ENCODE peak calls at places on chromosomes 2 and 18, in seven cellular contexts. T, D, H, V, K, I and N are unnamed samples. For H3K4me1, the result is how much of the 10 kb centered on the place peaks cover.

GRCh38 chr2:230691005-230691647 is 21.5 kb upstream of the CAB39 start:
- DNase-seq in T (no peak), D (no peak), H (no peak), V (no peak), K (no peak), I (no peak), N (no peak)

GRCh38 chr2:36965751-36966369 is 476 bp downstream of the STRN start:
- DNase-seq in T (peak), D (peak), H (peak), V (no peak), K (peak), I (no peak), N (peak)

GRCh38 chr2:70785137-70785911 is 5.1 kb downstream of the FIGLA start:
- DNase-seq in T (no peak), D (peak), H (no peak), V (no peak), K (no peak), I (no peak), N (no peak)

GRCh38 chr2:174752403-174753037 is 11.8 kb downstream of the CHRNA1 start:
- DNase-seq in T (peak), D (no peak), H (no peak), V (no peak), K (no peak), I (no peak), N (no peak)

GRCh38 chr2:237508361-237508760 is 21.3 kb downstream of the MLPH start:
- DNase-seq in T (no peak), D (no peak), H (no peak), V (no peak), K (no peak), I (no peak), N (no peak)

GRCh38 chr2:46392561-46393351 is 86.6 kb upstream of the TMEM247 start:
- DNase-seq in T (no peak), D (no peak), H (no peak), V (no peak), K (no peak), I (no peak), N (no peak)

GRCh38 chr2:235643680-235644117 is 149.9 kb downstream of the AGAP1 start:
- DNase-seq in T (no peak), D (no peak), H (no peak), V (no peak), K (no peak), I (no peak), N (no peak)

GRCh38 chr2:67256892-67257291 is 140.2 kb upstream of the ETAA1 start:
- DNase-seq in T (no peak), D (no peak), H (no peak), V (no peak), K (no peak), I (no peak), N (no peak)

GRCh38 chr2:70984576-70985282 is 6.3 kb downstream of the ANKRD53 start:
- DNase-seq in T (peak), D (peak), H (peak), V (peak), K (no peak), I (peak), N (peak)

GRCh38 chr18:70826571-70826970 is 537.7 kb downstream of the SOCS6 start:
- DNase-seq in T (no peak), D (no peak), H (no peak), V (no peak), K (no peak), I (no peak), N (no peak)

GRCh38 chr2:36967236-36967876 is 1.0 kb upstream of the STRN start:
- DNase-seq in T (peak), D (no peak), H (no peak), V (no peak), K (no peak), I (no peak), N (peak)

GRCh38 chr18:46623541-46623940 is 33.5 kb downstream of the LOXHD1 start:
- DNase-seq in T (no peak), D (no peak), H (no peak), V (no peak), K (no peak), I (no peak), N (no peak)

GRCh38 chr2:152694161-152694661 is 23.1 kb downstream of the PRPF40A start:
- DNase-seq in T (no peak), D (peak), H (peak), V (no peak), K (no peak), I (no peak), N (no peak)

GRCh38 chr2:185012643-185013042 is 414.3 kb downstream of the ZNF804A start:
- DNase-seq in T (no peak), D (no peak), H (no peak), V (no peak), K (no peak), I (no peak), N (no peak)

GRCh38 chr18:58211510-58211909 is 167.5 kb downstream of the NEDD4L start:
- DNase-seq in T (no peak), D (no peak), H (no peak), V (no peak), K (no peak), I (no peak), N (no peak)

GRCh38 chr18:78725426-78725825 is 254.2 kb upstream of the SALL3 start:
- DNase-seq in T (no peak), D (no peak), H (no peak), V (no peak), K (no peak), I (no peak), N (no peak)

GRCh38 chr2:69203166-69203985 is 183.7 kb downstream of the GFPT1 start:
- DNase-seq in T (no peak), D (no peak), H (no peak), V (no peak), K (no peak), I (no peak), N (no peak)

GRCh38 chr2:11785611-11785940 is 39.1 kb downstream of the LPIN1 start:
- DNase-seq in T (no peak), D (no peak), H (no peak), V (no peak), K (no peak), I (no peak), N (no peak)

GRCh38 chr2:11784747-11785610 is 38.5 kb downstream of the LPIN1 start:
- DNase-seq in T (peak), D (peak), H (peak), V (peak), K (no peak), I (no peak), N (peak)

GRCh38 chr2:11786592-11786991 is 40.2 kb downstream of the LPIN1 start:
- DNase-seq in T (no peak), D (no peak), H (no peak), V (no peak), K (no peak), I (no peak), N (no peak)

GRCh38 chr2:11786191-11786590 is 39.8 kb downstream of the LPIN1 start:
- DNase-seq in T (no peak), D (no peak), H (no peak), V (no peak), K (no peak), I (no peak), N (no peak)

DNA sequence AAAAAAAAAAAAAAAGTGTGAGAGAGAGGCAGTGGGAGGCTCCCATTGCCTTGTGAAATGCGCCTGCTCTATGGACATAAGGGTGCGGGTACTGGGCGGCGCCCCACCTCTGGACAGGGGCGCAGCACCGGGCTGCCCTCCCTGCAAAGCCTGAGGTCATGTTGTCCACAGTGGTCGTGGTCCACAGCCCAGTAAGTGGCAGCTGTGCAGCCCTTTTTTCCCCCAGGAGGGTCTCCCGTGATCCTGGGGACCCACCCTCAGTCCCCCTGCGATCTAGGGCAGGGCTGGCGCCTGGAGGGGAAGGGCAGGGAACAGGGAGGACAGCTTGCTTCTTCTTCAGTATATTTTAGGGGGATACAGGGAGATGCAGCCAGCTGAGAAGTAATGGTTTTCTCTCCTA is 37.9 kb downstream of the LPIN1 start:
- DNase-seq in T (no peak), D (no peak), H (no peak), V (no peak), K (no peak), I (no peak), N (no peak)
- H3K4me3 ChIP-seq in T (no peak), D (no peak), H (no peak), V (no peak), K (no peak), I (no peak), N (no peak)

GRCh38 chr2:217901826-217902225 is 101.0 kb downstream of the TNS1 start:
- DNase-seq in T (no peak), D (peak), H (no peak), V (no peak), K (no peak), I (peak), N (peak)
- H3K27ac ChIP-seq in T (peak), D (peak), H (no peak), V (peak), K (peak), I (peak), N (peak)

GRCh38 chr2:168525741-168526140 is 69.7 kb downstream of the CERS6 start:
- DNase-seq in T (no peak), D (no peak), H (no peak), V (no peak), K (no peak), I (no peak), N (no peak)
- H3K4me1 ChIP-seq in T (under half), D (half or more), H (under half), V (under half), K (under half), I (under half), N (under half)

GRCh38 chr18:12880532-12880892 is 3.5 kb downstream of the PTPN2 start:
- DNase-seq in T (no peak), D (no peak), H (no peak), V (no peak), K (no peak), I (no peak), N (no peak)
- H3K4me3 ChIP-seq in T (no peak), D (no peak), H (no peak), V (no peak), K (no peak), I (no peak), N (no peak)

DNA sequence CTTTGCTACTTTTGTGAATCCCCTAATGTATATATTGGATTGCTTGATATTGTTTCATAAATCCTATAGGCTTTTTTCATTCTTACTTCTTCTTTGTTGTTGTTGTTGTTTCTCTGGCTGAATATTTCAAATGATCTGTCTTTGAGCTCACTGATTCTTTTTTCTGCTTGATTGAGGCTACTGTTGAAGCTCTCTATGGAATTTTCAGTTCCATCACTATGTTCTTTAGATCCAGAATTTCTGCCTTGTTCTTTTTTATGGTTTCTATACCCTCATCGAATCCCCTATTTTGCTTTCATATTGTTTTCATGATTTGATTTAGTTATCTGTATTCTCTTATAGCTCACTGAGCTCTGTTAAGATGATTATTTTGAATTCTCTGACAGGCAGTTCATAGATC is 24.6 kb upstream of the RASGRP3 start:
- DNase-seq in T (no peak), D (no peak), H (no peak), V (no peak), K (no peak), I (no peak), N (no peak)
- H3K27ac ChIP-seq in T (no peak), D (no peak), H (no peak), V (no peak), K (no peak), I (no peak), N (no peak)

DNA sequence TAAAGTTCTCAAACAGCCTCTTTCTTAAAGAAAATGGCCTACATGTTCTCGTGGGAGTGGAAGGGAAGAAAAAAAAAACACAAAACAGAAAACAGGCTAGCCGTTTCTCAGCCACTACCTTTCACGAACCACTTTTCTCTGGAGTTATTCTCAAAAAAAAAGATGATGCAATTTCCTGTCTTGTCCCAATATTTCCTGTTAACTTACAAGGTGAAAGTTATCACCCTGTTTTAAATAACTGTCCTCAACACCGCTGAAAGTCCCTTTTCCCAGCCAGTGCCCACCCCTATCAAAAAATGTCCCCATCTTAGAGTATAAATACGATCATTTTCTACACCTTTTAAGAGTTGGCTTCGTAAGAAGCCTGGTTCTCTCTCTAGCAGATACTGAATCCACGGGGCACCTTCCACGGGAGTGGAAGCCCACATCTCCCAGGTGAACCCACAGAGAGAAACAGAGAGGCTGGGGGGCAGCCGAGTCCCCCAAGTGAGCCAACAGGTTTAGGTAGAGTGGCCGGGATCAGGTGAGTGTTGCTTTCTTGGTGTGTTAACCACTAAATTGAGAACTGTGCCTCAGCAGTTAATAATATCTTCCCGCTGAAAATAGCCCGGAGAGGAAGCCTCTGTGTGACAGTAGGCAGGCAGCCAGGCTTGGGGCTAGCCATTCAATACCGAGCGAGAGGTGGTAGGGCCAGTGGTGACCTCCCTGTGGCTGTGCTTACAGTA is 15.9 kb downstream of the SMAD7 start:
- DNase-seq in T (no peak), D (peak), H (no peak), V (peak), K (peak), I (no peak), N (no peak)
- H3K4me1 ChIP-seq in T (half or more), D (half or more), H (half or more), V (under half), K (under half), I (under half), N (under half)

GRCh38 chr2:63073994-63074393 is 23.4 kb downstream of the OTX1 start:
- DNase-seq in T (no peak), D (no peak), H (no peak), V (no peak), K (no peak), I (no peak), N (no peak)
- H3K4me3 ChIP-seq in T (no peak), D (no peak), H (no peak), V (no peak), K (no peak), I (no peak), N (no peak)

GRCh38 chr2:239142296-239142695 is 258.5 kb downstream of the HDAC4 start:
- DNase-seq in T (no peak), D (no peak), H (no peak), V (no peak), K (no peak), I (no peak), N (no peak)
- H3K27ac ChIP-seq in T (no peak), D (no peak), H (no peak), V (no peak), K (no peak), I (no peak), N (no peak)